ENCODE peak calls at places on chromosomes 7 and 10, in six cellular contexts. One of them, this sample, is unnamed.
A peak's percentile ranks its signal among the peaks of the same experiment; 100 is the strongest.

GRCh38 chr10:102665904-102666509 is 21.7 kb downstream of the TRIM8 start:
- DNase-seq in mammary epithelial cell: no peak
- DNase-seq in cardiac muscle cell: no peak
- DNase-seq in uterus: no peak
- DNase-seq in keratinocyte: no peak
- DNase-seq in GM23248: no peak
- DNase-seq in this sample: no peak

GRCh38 chr7:15016726-15017125 is 114.2 kb upstream of the DGKB start:
- DNase-seq in mammary epithelial cell: peak; percentile 78
- DNase-seq in cardiac muscle cell: no peak
- DNase-seq in uterus: peak; percentile 20
- DNase-seq in keratinocyte: peak; percentile 61
- DNase-seq in GM23248: peak; percentile 22
- DNase-seq in this sample: no peak

GRCh38 chr10:133400624-133401424 is 6.9 kb downstream of the MTG1 start:
- DNase-seq in mammary epithelial cell: no peak
- DNase-seq in cardiac muscle cell: no peak
- DNase-seq in uterus: no peak
- DNase-seq in keratinocyte: no peak
- DNase-seq in GM23248: no peak
- DNase-seq in this sample: no peak

GRCh38 chr7:85104432-85105205 is 82.2 kb downstream of the SEMA3D start:
- DNase-seq in mammary epithelial cell: peak; percentile 61
- DNase-seq in cardiac muscle cell: peak; percentile 57
- DNase-seq in uterus: no peak
- DNase-seq in keratinocyte: no peak
- DNase-seq in GM23248: peak; percentile 65
- DNase-seq in this sample: no peak

GRCh38 chr10:102779680-102780079 is 35.9 kb downstream of the WBP1L start:
- DNase-seq in mammary epithelial cell: no peak
- DNase-seq in cardiac muscle cell: no peak
- DNase-seq in uterus: no peak
- DNase-seq in keratinocyte: no peak
- DNase-seq in GM23248: peak; percentile 52
- DNase-seq in this sample: no peak

GRCh38 chr10:126004752-126005151 is 108.4 kb downstream of the FANK1 start:
- DNase-seq in mammary epithelial cell: no peak
- DNase-seq in cardiac muscle cell: no peak
- DNase-seq in uterus: no peak
- DNase-seq in keratinocyte: no peak
- DNase-seq in GM23248: no peak
- DNase-seq in this sample: no peak

GRCh38 chr7:89247207-89247606 is 451.7 kb upstream of the TEX47 start:
- DNase-seq in mammary epithelial cell: no peak
- DNase-seq in cardiac muscle cell: no peak
- DNase-seq in uterus: no peak
- DNase-seq in keratinocyte: no peak
- DNase-seq in GM23248: no peak
- DNase-seq in this sample: no peak

GRCh38 chr7:26429168-26429567 is 137.5 kb downstream of the SNX10 start:
- DNase-seq in mammary epithelial cell: no peak
- DNase-seq in cardiac muscle cell: no peak
- DNase-seq in uterus: no peak
- DNase-seq in keratinocyte: no peak
- DNase-seq in GM23248: peak; percentile 14
- DNase-seq in this sample: no peak

GRCh38 chr10:95260909-95261552 is 29.8 kb downstream of the PDLIM1 start:
- DNase-seq in mammary epithelial cell: peak; percentile 51
- DNase-seq in cardiac muscle cell: no peak
- DNase-seq in uterus: no peak
- DNase-seq in keratinocyte: no peak
- DNase-seq in GM23248: peak; percentile 77
- DNase-seq in this sample: no peak

GRCh38 chr7:133829336-133829897 is 297.7 kb upstream of the LRGUK start:
- DNase-seq in mammary epithelial cell: peak; percentile 20
- DNase-seq in cardiac muscle cell: no peak
- DNase-seq in uterus: no peak
- DNase-seq in keratinocyte: no peak
- DNase-seq in GM23248: peak; percentile 40
- DNase-seq in this sample: no peak

GRCh38 chr10:15131330-15131729 is 34.2 kb downstream of the RPP38 start:
- DNase-seq in mammary epithelial cell: no peak
- DNase-seq in cardiac muscle cell: no peak
- DNase-seq in uterus: no peak
- DNase-seq in keratinocyte: no peak
- DNase-seq in GM23248: no peak
- DNase-seq in this sample: no peak

GRCh38 chr7:68362745-68363518 is 1235.3 kb upstream of the AUTS2 start:
- DNase-seq in mammary epithelial cell: no peak
- DNase-seq in cardiac muscle cell: no peak
- DNase-seq in uterus: no peak
- DNase-seq in keratinocyte: no peak
- DNase-seq in GM23248: no peak
- DNase-seq in this sample: no peak

GRCh38 chr10:3510741-3511140 is 274.3 kb downstream of the KLF6 start:
- DNase-seq in mammary epithelial cell: no peak
- DNase-seq in cardiac muscle cell: no peak
- DNase-seq in uterus: no peak
- DNase-seq in keratinocyte: no peak
- DNase-seq in GM23248: no peak
- DNase-seq in this sample: no peak

GRCh38 chr10:131963350-131963749 is 18.4 kb downstream of the BNIP3 start:
- DNase-seq in mammary epithelial cell: no peak
- DNase-seq in cardiac muscle cell: no peak
- DNase-seq in uterus: no peak
- DNase-seq in keratinocyte: no peak
- DNase-seq in GM23248: no peak
- DNase-seq in this sample: no peak

GRCh38 chr7:36040679-36041078 is 112.4 kb upstream of the EEPD1 start:
- DNase-seq in mammary epithelial cell: peak; percentile 21
- DNase-seq in cardiac muscle cell: peak; percentile 52
- DNase-seq in uterus: no peak
- DNase-seq in keratinocyte: no peak
- DNase-seq in GM23248: peak; percentile 67
- DNase-seq in this sample: no peak

GRCh38 chr10:11587860-11588259 is 23.6 kb downstream of the USP6NL start:
- DNase-seq in mammary epithelial cell: no peak
- DNase-seq in cardiac muscle cell: no peak
- DNase-seq in uterus: no peak
- DNase-seq in keratinocyte: no peak
- DNase-seq in GM23248: no peak
- DNase-seq in this sample: no peak

GRCh38 chr10:10830316-10831061 is 187.2 kb upstream of the CELF2 start:
- DNase-seq in mammary epithelial cell: peak; percentile 72
- DNase-seq in cardiac muscle cell: peak; percentile 94
- DNase-seq in uterus: no peak
- DNase-seq in keratinocyte: no peak
- DNase-seq in GM23248: peak; percentile 92
- DNase-seq in this sample: no peak

GRCh38 chr10:70267161-70267933 is 16.5 kb downstream of the NPFFR1 start:
- DNase-seq in mammary epithelial cell: peak; percentile 97
- DNase-seq in cardiac muscle cell: peak; percentile 78
- DNase-seq in uterus: no peak
- DNase-seq in keratinocyte: peak; percentile 89
- DNase-seq in GM23248: peak; percentile 98
- DNase-seq in this sample: no peak

GRCh38 chr7:149489391-149490024 is 8.1 kb downstream of the ZNF746 start:
- DNase-seq in mammary epithelial cell: no peak
- DNase-seq in cardiac muscle cell: no peak
- DNase-seq in uterus: no peak
- DNase-seq in keratinocyte: no peak
- DNase-seq in GM23248: no peak
- DNase-seq in this sample: no peak

GRCh38 chr10:19316204-19316870 is 267.7 kb downstream of the MALRD1 start:
- DNase-seq in mammary epithelial cell: no peak
- DNase-seq in cardiac muscle cell: no peak
- DNase-seq in uterus: no peak
- DNase-seq in keratinocyte: no peak
- DNase-seq in GM23248: no peak
- DNase-seq in this sample: no peak

GRCh38 chr10:71486465-71487114 is 89.9 kb downstream of the CDH23 start:
- DNase-seq in mammary epithelial cell: peak; percentile 19
- DNase-seq in cardiac muscle cell: peak; percentile 76
- DNase-seq in uterus: no peak
- DNase-seq in keratinocyte: no peak
- DNase-seq in GM23248: peak; percentile 53
- DNase-seq in this sample: no peak

GRCh38 chr7:74544706-74545469 is 91.2 kb downstream of the GTF2IRD1 start:
- DNase-seq in mammary epithelial cell: peak; percentile 23
- DNase-seq in cardiac muscle cell: peak; percentile 67
- DNase-seq in uterus: no peak
- DNase-seq in keratinocyte: peak; percentile 4
- DNase-seq in GM23248: peak; percentile 38
- DNase-seq in this sample: no peak

GRCh38 chr7:114973147-114973546 is 51.3 kb downstream of the MDFIC start:
- DNase-seq in mammary epithelial cell: peak; percentile 35
- DNase-seq in cardiac muscle cell: peak; percentile 77
- DNase-seq in uterus: no peak
- DNase-seq in keratinocyte: no peak
- DNase-seq in GM23248: peak; percentile 50
- DNase-seq in this sample: no peak

GRCh38 chr10:98028168-98028770 is 2.2 kb downstream of the CRTAC1 start:
- DNase-seq in mammary epithelial cell: no peak
- DNase-seq in cardiac muscle cell: peak; percentile 59
- DNase-seq in uterus: peak; percentile 30
- DNase-seq in keratinocyte: peak; percentile 19
- DNase-seq in GM23248: peak; percentile 52
- DNase-seq in this sample: peak; percentile 18

GRCh38 chr7:138008588-138009349 is 6.9 kb upstream of the CREB3L2 start:
- DNase-seq in mammary epithelial cell: peak; percentile 53
- DNase-seq in cardiac muscle cell: peak; percentile 80
- DNase-seq in uterus: peak; percentile 45
- DNase-seq in keratinocyte: no peak
- DNase-seq in GM23248: peak; percentile 80
- DNase-seq in this sample: no peak

GRCh38 chr10:47346572-47347302 is 1.4 kb upstream of the RBP3 start:
- DNase-seq in mammary epithelial cell: no peak
- DNase-seq in cardiac muscle cell: no peak
- DNase-seq in uterus: no peak
- DNase-seq in keratinocyte: no peak
- DNase-seq in GM23248: no peak
- DNase-seq in this sample: no peak

GRCh38 chr10:98259606-98260319 is 8.2 kb downstream of the LOXL4 start:
- DNase-seq in mammary epithelial cell: no peak
- DNase-seq in cardiac muscle cell: no peak
- DNase-seq in uterus: no peak
- DNase-seq in keratinocyte: no peak
- DNase-seq in GM23248: peak; percentile 67
- DNase-seq in this sample: no peak

GRCh38 chr7:15972767-15973362 is 286.4 kb upstream of the MEOX2 start:
- DNase-seq in mammary epithelial cell: no peak
- DNase-seq in cardiac muscle cell: peak; percentile 75
- DNase-seq in uterus: no peak
- DNase-seq in keratinocyte: no peak
- DNase-seq in GM23248: peak; percentile 41
- DNase-seq in this sample: peak; percentile 56

GRCh38 chr7:90574136-90574819 is 21.8 kb upstream of the CDK14 start:
- DNase-seq in mammary epithelial cell: no peak
- DNase-seq in cardiac muscle cell: peak; percentile 90
- DNase-seq in uterus: no peak
- DNase-seq in keratinocyte: no peak
- DNase-seq in GM23248: no peak
- DNase-seq in this sample: no peak

GRCh38 chr10:102643346-102644065 is 773 bp upstream of the TRIM8 start:
- DNase-seq in mammary epithelial cell: peak; percentile 58
- DNase-seq in cardiac muscle cell: peak; percentile 88
- DNase-seq in uterus: peak; percentile 69
- DNase-seq in keratinocyte: no peak
- DNase-seq in GM23248: peak; percentile 89
- DNase-seq in this sample: no peak

GRCh38 chr7:74708569-74709275 is 51.2 kb downstream of the GTF2I start:
- DNase-seq in mammary epithelial cell: no peak
- DNase-seq in cardiac muscle cell: peak; percentile 38
- DNase-seq in uterus: no peak
- DNase-seq in keratinocyte: no peak
- DNase-seq in GM23248: no peak
- DNase-seq in this sample: no peak

GRCh38 chr10:80184291-80184690 is 21.0 kb downstream of the ANXA11 start:
- DNase-seq in mammary epithelial cell: no peak
- DNase-seq in cardiac muscle cell: no peak
- DNase-seq in uterus: no peak
- DNase-seq in keratinocyte: no peak
- DNase-seq in GM23248: no peak
- DNase-seq in this sample: no peak

GRCh38 chr10:102457591-102458150 is 6.3 kb upstream of the C10orf95 start:
- DNase-seq in mammary epithelial cell: no peak
- DNase-seq in cardiac muscle cell: no peak
- DNase-seq in uterus: no peak
- DNase-seq in keratinocyte: no peak
- DNase-seq in GM23248: no peak
- DNase-seq in this sample: no peak

GRCh38 chr7:6049780-6050179 is 18.6 kb downstream of the ANKRD61 start:
- DNase-seq in mammary epithelial cell: no peak
- DNase-seq in cardiac muscle cell: no peak
- DNase-seq in uterus: no peak
- DNase-seq in keratinocyte: no peak
- DNase-seq in GM23248: no peak
- DNase-seq in this sample: no peak
- H3K36me3 ChIP-seq in mammary epithelial cell: peaks cover 18% of the 10 kb centered on the region
- H3K36me3 ChIP-seq in cardiac muscle cell: peaks cover 50% of the 10 kb centered on the region
- H3K36me3 ChIP-seq in uterus: no peaks in the 10 kb centered on the region
- H3K36me3 ChIP-seq in keratinocyte: peaks cover 11% of the 10 kb centered on the region
- H3K36me3 ChIP-seq in GM23248: peaks cover 58% of the 10 kb centered on the region
- H3K36me3 ChIP-seq in this sample: peaks cover 26% of the 10 kb centered on the region

DNA sequence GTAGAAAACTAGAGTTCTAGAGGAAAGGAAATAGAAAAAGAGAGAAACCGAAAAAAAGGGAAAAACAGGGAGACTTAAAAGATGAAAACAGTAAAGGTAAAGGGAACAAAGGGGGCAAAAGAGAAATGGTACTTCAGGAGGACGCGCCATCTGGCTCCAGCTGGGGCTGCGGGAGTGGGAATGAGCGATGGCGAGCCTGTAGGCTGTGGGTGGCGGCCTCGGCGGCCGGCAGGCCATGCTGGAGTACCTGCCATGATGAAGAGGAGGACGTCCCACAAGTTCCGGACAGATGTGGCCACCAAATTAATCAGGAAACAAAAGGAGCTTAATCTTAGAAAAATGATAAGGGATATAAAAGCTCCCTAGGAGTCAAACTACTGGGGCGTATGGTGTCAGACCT is 21.7 kb upstream of the PHYH start:
- DNase-seq in mammary epithelial cell: no peak
- DNase-seq in cardiac muscle cell: no peak
- DNase-seq in uterus: no peak
- DNase-seq in keratinocyte: no peak
- DNase-seq in GM23248: no peak
- DNase-seq in this sample: no peak
- H3K36me3 ChIP-seq in mammary epithelial cell: peaks cover 18% of the 10 kb centered on the region
- H3K36me3 ChIP-seq in cardiac muscle cell: peaks cover 53% of the 10 kb centered on the region
- H3K36me3 ChIP-seq in uterus: no peaks in the 10 kb centered on the region
- H3K36me3 ChIP-seq in keratinocyte: peaks cover 17% of the 10 kb centered on the region
- H3K36me3 ChIP-seq in GM23248: peaks cover 18% of the 10 kb centered on the region
- H3K36me3 ChIP-seq in this sample: peaks cover 80% of the 10 kb centered on the region

GRCh38 chr10:5882961-5883360 is 6.7 kb downstream of the ANKRD16 start:
- DNase-seq in mammary epithelial cell: no peak
- DNase-seq in cardiac muscle cell: no peak
- DNase-seq in uterus: no peak
- DNase-seq in keratinocyte: no peak
- DNase-seq in GM23248: no peak
- DNase-seq in this sample: no peak
- H3K36me3 ChIP-seq in mammary epithelial cell: peaks cover 23% of the 10 kb centered on the region
- H3K36me3 ChIP-seq in cardiac muscle cell: peaks cover 59% of the 10 kb centered on the region
- H3K36me3 ChIP-seq in uterus: no peaks in the 10 kb centered on the region
- H3K36me3 ChIP-seq in keratinocyte: peaks cover 14% of the 10 kb centered on the region
- H3K36me3 ChIP-seq in GM23248: peaks cover 14% of the 10 kb centered on the region
- H3K36me3 ChIP-seq in this sample: peaks cover 9% of the 10 kb centered on the region

GRCh38 chr7:46819819-46820218 is 762.1 kb downstream of the TNS3 start:
- DNase-seq in mammary epithelial cell: no peak
- DNase-seq in cardiac muscle cell: no peak
- DNase-seq in uterus: no peak
- DNase-seq in keratinocyte: no peak
- DNase-seq in GM23248: no peak
- DNase-seq in this sample: no peak
- H3K36me3 ChIP-seq in mammary epithelial cell: no peaks in the 10 kb centered on the region
- H3K36me3 ChIP-seq in cardiac muscle cell: no peaks in the 10 kb centered on the region
- H3K36me3 ChIP-seq in uterus: no peaks in the 10 kb centered on the region
- H3K36me3 ChIP-seq in keratinocyte: no peaks in the 10 kb centered on the region
- H3K36me3 ChIP-seq in GM23248: no peaks in the 10 kb centered on the region
- H3K36me3 ChIP-seq in this sample: no peaks in the 10 kb centered on the region

This sample was measured in tibial nerve.